ENCODE peak calls at places on chromosomes 5 and 9, in eight cellular contexts. B is hepatocyte, F is GM23338, K is GM23248, L is HCT116, J is SK-N-SH, E is PC-3, C is MM.1S. R is an unnamed sample. For H3K9me2, the result is how much of the 10 kb centered on the place peaks cover.

GRCh38 chr9:104108315-104108714 is 14.2 kb downstream of the SMC2 start:
- DNase-seq in J (no peak), F (no peak), B (no peak), C (no peak), E (no peak), K (no peak), L (no peak), R (no peak)

GRCh38 chr9:7033611-7034010 is 275.8 kb downstream of the KDM4C start:
- DNase-seq in K (no peak), F (no peak), E (no peak), B (no peak), L (no peak), J (no peak), C (no peak), R (no peak)

GRCh38 chr5:87770601-87771121 is 357.9 kb upstream of the CCNH start:
- DNase-seq in K (no peak), J (peak), L (no peak), C (no peak), E (no peak), F (peak), B (no peak), R (no peak)

GRCh38 chr9:3858961-3859360 is 333.2 kb upstream of the RFX3 start:
- DNase-seq in J (no peak), L (no peak), K (peak), B (no peak), E (peak), C (no peak), F (no peak), R (no peak)

GRCh38 chr9:94961870-94962269 is 235.4 kb downstream of the AOPEP start:
- DNase-seq in B (no peak), C (no peak), E (no peak), L (no peak), K (no peak), F (no peak), J (no peak), R (no peak)

GRCh38 chr5:54186912-54187445 is 123.4 kb downstream of the ARL15 start:
- DNase-seq in K (peak), F (peak), E (no peak), L (no peak), B (no peak), J (no peak), C (no peak), R (no peak)

GRCh38 chr5:77963795-77964194 is 187.7 kb upstream of the TBCA start:
- DNase-seq in C (no peak), L (no peak), J (no peak), K (no peak), E (no peak), B (no peak), F (no peak), R (no peak)

GRCh38 chr5:33462456-33462855 is 21.7 kb downstream of the TARS1 start:
- DNase-seq in B (no peak), E (no peak), F (no peak), J (no peak), L (no peak), C (no peak), K (no peak), R (no peak)

GRCh38 chr9:120343416-120343815 is 236.6 kb downstream of the CDK5RAP2 start:
- DNase-seq in E (no peak), K (no peak), C (no peak), L (no peak), B (no peak), F (no peak), J (no peak), R (no peak)

GRCh38 chr5:15600035-15600434 is 100.1 kb downstream of the FBXL7 start:
- DNase-seq in F (no peak), J (no peak), K (no peak), B (no peak), L (no peak), C (no peak), E (no peak), R (no peak)

GRCh38 chr9:113525208-113525607 is 61.7 kb downstream of the RGS3 start:
- DNase-seq in F (no peak), J (no peak), K (no peak), B (no peak), L (no peak), C (no peak), E (no peak), R (no peak)

GRCh38 chr9:4887556-4887955 is 94.8 kb downstream of the RCL1 start:
- DNase-seq in E (no peak), B (no peak), K (peak), C (no peak), F (no peak), L (no peak), J (no peak), R (no peak)

GRCh38 chr9:105405514-105406131 is 42.2 kb upstream of the FSD1L start:
- DNase-seq in E (no peak), K (peak), L (no peak), C (peak), B (no peak), F (no peak), J (no peak), R (peak)

GRCh38 chr5:139908749-139909148 is 113.1 kb downstream of the PSD2 start:
- DNase-seq in K (peak), L (no peak), F (no peak), J (peak), E (no peak), C (no peak), B (peak), R (no peak)

GRCh38 chr9:133773889-133774655 is 35.9 kb upstream of the SARDH start:
- DNase-seq in F (no peak), K (no peak), B (no peak), C (no peak), L (no peak), J (peak), E (no peak), R (no peak)

GRCh38 chr9:113650207-113651131 is 186.9 kb downstream of the RGS3 start:
- DNase-seq in E (peak), C (no peak), F (peak), L (no peak), B (no peak), J (no peak), K (peak), R (no peak)

GRCh38 chr9:37811906-37812476 is 11.4 kb downstream of the DCAF10 start:
- DNase-seq in B (no peak), E (no peak), C (no peak), K (no peak), J (no peak), F (no peak), L (no peak), R (no peak)

GRCh38 chr9:114560956-114561355 is 26.6 kb upstream of the ATP6V1G1 start:
- DNase-seq in C (no peak), B (no peak), L (no peak), F (no peak), K (no peak), J (no peak), E (no peak), R (no peak)

GRCh38 chr5:36641416-36641815 is 35.0 kb downstream of the SLC1A3 start:
- DNase-seq in B (no peak), L (no peak), K (no peak), J (no peak), E (no peak), F (no peak), C (no peak), R (no peak)

GRCh38 chr5:79146352-79146751 is 34.7 kb downstream of the BHMT start:
- DNase-seq in L (no peak), C (no peak), E (peak), B (no peak), F (peak), K (peak), J (no peak), R (no peak)

GRCh38 chr9:128383007-128383753 is 12.0 kb downstream of the URM1 start:
- DNase-seq in J (no peak), E (no peak), F (peak), B (no peak), L (no peak), K (no peak), C (no peak), R (no peak)

DNA sequence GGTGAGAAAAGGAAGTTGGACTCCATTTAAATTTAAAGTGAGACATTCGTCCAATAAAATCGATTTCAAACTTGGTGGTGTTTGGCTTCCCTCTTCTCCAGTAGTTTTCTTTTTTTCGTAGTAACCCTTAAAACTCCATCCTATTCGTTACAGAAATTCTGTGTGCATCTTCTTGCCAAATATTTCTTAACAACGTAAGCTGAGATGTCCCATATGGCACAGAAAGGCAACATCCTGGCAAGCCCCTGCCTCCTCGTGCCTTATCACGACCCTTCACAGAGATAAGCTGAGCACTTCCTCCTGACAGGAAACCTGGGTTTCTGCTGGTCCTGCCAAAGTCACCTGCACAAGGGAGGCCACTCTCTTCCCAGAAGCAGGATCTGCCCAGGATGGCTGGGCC is 11.8 kb upstream of the ADAMTS2 start:
- DNase-seq in B (no peak), C (no peak), K (no peak), F (no peak), L (no peak), J (no peak), E (no peak), R (no peak)
- H3K4me3 ChIP-seq in B (no peak), C (no peak), K (no peak), F (no peak), L (no peak), J (no peak), E (no peak), R (no peak)

DNA sequence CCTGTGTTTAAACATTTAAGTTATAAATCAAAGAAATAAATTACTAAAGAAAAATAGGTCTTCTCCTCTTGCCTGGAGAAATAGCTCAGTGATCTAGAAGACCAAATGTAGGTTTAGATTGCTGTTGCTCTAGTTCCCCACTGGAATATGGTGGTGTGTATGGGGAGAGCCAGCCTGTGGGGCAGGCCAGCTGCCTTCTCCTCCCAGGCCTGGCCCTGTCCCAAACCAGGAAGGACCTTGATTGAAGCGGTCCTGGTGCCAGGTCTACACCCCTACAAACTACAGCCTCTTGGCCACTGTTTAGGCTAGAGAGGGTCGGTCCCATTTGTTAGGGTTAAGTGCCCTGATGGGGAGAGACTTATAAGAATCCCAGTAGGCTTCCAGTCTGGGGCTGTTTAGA is 35.4 kb downstream of the MAN2A1 start:
- DNase-seq in E (no peak), J (no peak), K (no peak), C (no peak), F (no peak), B (no peak), L (no peak), R (no peak)
- H3K9me2 ChIP-seq in E (under half), J (under half), K (under half), C (under half), F (under half), B (under half), L (under half), R (under half)

DNA sequence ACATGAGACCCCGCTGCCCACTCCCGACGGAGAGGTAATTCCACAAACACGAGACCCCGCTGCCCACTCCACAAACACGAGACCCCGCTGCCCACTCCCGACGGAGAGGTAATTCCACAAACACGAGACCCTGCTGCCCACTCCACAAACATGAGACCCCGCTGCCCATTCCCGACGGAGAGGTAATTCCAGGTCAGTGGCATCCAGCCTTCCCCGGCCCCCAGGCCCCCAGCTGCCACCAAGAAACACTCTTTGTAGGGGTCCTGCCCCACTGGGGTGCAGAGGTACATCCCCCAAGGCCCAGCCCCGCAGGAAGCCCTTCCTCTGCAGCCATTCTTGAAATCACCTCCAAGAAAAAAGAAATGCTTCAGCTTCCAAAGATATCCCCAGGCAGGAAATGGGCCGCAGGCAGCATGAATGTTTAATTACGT is 115.9 kb downstream of the ADAMTS2 start:
- DNase-seq in E (no peak), K (no peak), J (no peak), F (no peak), L (no peak), B (no peak), C (no peak), R (no peak)
- TF ChIP-seq EZH2phosphoT487 in E (no peak), K (no peak), J (no peak), F (no peak), L (no peak), B (no peak), C (no peak), R (no peak)

GRCh38 chr9:70603020-70603411 is 188.6 kb upstream of the KLF9 start:
- DNase-seq in L (no peak), B (no peak), F (peak), C (no peak), K (no peak), J (no peak), E (no peak), R (peak)

GRCh38 chr9:70597886-70598285 is 183.4 kb upstream of the KLF9 start:
- DNase-seq in K (no peak), B (no peak), E (no peak), C (no peak), L (no peak), J (no peak), F (no peak), R (no peak)

GRCh38 chr9:70600479-70600878 is 186.0 kb upstream of the KLF9 start:
- DNase-seq in K (peak), E (no peak), L (no peak), F (no peak), B (peak), C (no peak), J (no peak), R (no peak)

GRCh38 chr9:70601000-70601929 is 186.8 kb upstream of the KLF9 start:
- DNase-seq in B (peak), F (no peak), C (no peak), K (peak), J (peak), L (no peak), E (peak), R (no peak)

DNA sequence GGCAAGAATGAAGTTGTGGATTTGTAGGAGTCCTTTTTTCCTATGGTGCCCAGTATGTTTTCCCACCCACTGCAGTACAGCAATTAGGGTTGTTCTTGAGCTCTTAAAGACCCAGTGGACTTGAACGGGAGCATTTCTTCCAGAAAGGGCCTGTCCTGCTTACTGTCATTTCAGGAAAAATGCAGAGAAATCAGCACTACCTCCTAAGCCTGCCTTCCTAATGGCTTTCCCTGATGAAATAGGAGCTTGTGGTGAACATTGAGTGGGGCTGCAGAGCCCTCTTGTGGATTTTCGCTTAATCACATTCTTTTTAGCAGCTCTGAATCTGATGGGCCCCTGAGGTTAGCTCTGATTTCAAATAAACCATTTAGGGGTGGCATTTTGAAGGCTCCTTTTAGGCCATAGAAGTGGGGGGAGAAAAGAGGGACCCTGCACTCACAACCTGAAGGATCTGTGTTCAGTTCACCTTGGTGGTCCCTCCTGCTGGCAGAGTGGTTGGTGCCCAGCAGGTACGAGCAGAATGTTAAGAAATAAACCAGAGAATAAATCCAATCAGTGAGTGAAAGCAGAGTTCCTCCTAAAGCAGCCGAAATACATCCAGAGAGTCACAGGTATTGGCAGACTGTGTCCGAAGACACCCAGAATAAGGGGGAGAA is 188.0 kb upstream of the KLF9 start:
- DNase-seq in E (peak), L (peak), J (peak), B (peak), F (peak), C (peak), K (peak), R (peak)
- H3K4me3 ChIP-seq in E (no peak), L (no peak), J (peak), B (no peak), F (no peak), C (no peak), K (peak), R (peak)

DNA sequence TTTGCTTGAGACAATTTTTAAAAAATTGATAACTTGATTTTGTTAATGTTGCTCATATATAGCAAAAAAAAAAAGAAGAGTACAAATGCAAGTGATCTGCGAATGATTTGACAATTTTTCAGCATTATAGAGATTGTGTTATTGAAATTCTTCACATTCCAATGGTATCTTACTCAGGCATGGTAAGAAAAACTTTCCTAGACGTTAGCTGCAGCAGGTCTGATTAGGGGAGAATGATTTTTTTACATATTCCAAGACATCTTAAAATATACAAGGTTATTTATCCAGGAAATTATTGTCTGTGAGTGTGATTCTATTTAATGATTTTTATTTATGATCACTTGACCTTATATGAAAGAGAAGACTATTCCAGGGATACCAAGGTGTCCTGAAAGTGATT is 361.9 kb downstream of the MAT2B start:
- DNase-seq in L (no peak), F (no peak), B (no peak), C (no peak), K (no peak), E (no peak), J (no peak), R (no peak)
- H3K9me2 ChIP-seq in L (under half), F (under half), B (under half), C (under half), K (under half), E (under half), J (under half), R (under half)

GRCh38 chr9:125650271-125650737 is 56.7 kb downstream of the MAPKAP1 start:
- DNase-seq in L (no peak), B (no peak), F (no peak), J (no peak), C (no peak), E (peak), K (peak), R (peak)

GRCh38 chr9:125649826-125650225 is 57.2 kb downstream of the MAPKAP1 start:
- DNase-seq in E (no peak), L (no peak), F (no peak), C (no peak), B (no peak), K (peak), J (no peak), R (no peak)

GRCh38 chr9:125651907-125652306 is 55.1 kb downstream of the MAPKAP1 start:
- DNase-seq in C (no peak), F (no peak), K (no peak), B (no peak), L (no peak), E (no peak), J (no peak), R (no peak)

GRCh38 chr9:125648294-125648693 is 58.7 kb downstream of the MAPKAP1 start:
- DNase-seq in F (no peak), L (no peak), J (no peak), B (no peak), E (no peak), C (no peak), K (no peak), R (no peak)

DNA sequence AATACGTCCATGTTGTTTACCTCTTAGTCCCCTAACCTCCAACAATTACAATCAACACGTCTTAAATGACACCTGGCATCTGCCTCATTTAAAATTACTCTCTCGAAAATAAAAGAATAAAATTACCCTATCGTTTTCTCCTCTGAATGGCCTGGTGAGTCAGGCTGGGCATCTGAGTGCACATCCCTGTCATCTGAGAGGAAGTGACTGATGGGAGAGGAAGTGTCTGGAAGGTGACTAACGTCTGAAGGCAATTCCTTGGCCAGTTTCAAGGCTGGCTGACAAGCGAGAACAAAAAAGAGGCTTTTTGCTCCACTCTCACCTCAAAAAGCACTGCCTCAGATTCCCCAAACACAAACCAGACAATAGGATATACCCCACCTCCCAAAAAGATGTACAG is 57.7 kb downstream of the MAPKAP1 start:
- DNase-seq in E (peak), J (no peak), L (peak), C (no peak), B (no peak), F (no peak), K (peak), R (no peak)
- TF ChIP-seq EZH2phosphoT487 in E (no peak), J (no peak), L (no peak), C (no peak), B (no peak), F (no peak), K (no peak), R (no peak)

DNA sequence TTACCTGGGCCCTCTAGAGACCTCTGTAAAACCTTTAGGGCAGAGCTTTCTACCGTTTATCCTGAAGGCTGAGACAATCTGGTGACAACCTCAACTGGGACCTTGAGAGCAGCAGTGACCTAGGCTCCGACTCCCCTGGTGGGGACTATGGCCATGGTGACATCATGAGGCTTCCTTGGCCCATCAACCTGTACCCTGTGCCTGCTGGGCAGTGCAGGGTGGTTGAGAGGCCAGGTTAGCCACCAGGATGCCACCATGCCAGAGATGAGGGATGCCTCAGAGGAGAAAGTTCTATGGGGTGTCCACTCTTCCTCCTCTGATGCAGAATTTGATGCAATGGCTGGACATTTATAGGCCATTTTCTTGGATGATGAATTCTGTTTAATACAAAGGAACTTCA is 194.8 kb downstream of the PDZD2 start:
- DNase-seq in B (no peak), F (no peak), L (no peak), C (no peak), J (no peak), K (no peak), E (no peak), R (no peak)
- H3K4me3 ChIP-seq in B (no peak), F (no peak), L (no peak), C (no peak), J (no peak), K (no peak), E (no peak), R (no peak)

GRCh38 chr5:163312598-163312997 is 124.8 kb upstream of the CCNG1 start:
- DNase-seq in B (no peak), J (no peak), L (no peak), C (no peak), F (no peak), K (no peak), E (no peak), R (no peak)
- H3K9me2 ChIP-seq in B (under half), J (under half), L (under half), C (under half), F (under half), K (under half), E (under half), R (under half)

R was measured in OCI-LY7.